ENCODE peak calls at places on chromosomes 7 and 10, in six cellular contexts. E is GM12891, R is H1, U is K562, S is GM12878, V is HepG2. C is an unnamed sample.

GRCh38 chr7:147485660-147486210 is 1104.8 kb upstream of the C7orf33 start:
- DNase-seq in E (no peak), R (no peak), U (no peak), S (no peak), V (no peak), C (no peak)

GRCh38 chr7:101527844-101528667 is 101.0 kb downstream of the MYL10 start:
- DNase-seq in E (no peak), R (no peak), U (no peak), S (no peak), V (no peak), C (no peak)

GRCh38 chr10:89894051-89894450 is 192.7 kb downstream of the KIF20B start:
- DNase-seq in E (no peak), R (no peak), U (no peak), S (no peak), V (no peak), C (no peak)

GRCh38 chr7:79403879-79404278 is 49.6 kb downstream of the MAGI2 start:
- DNase-seq in E (no peak), R (no peak), U (no peak), S (no peak), V (no peak), C (no peak)

GRCh38 chr10:14385591-14386201 is 55.0 kb upstream of the FRMD4A start:
- DNase-seq in E (no peak), R (no peak), U (no peak), S (no peak), V (no peak), C (no peak)

GRCh38 chr10:48496831-48497792 is 107.8 kb downstream of the ARHGAP22 start:
- DNase-seq in E (no peak), R (no peak), U (no peak), S (no peak), V (no peak), C (no peak)

GRCh38 chr7:155122831-155123230 is 52.7 kb downstream of the HTR5A start:
- DNase-seq in E (no peak), R (no peak), U (no peak), S (no peak), V (no peak), C (no peak)

GRCh38 chr10:113992601-113993011 is 51.1 kb upstream of the ADRB1 start:
- DNase-seq in E (no peak), R (no peak), U (no peak), S (no peak), V (no peak), C (no peak)

GRCh38 chr10:51773681-51774080 is 74.3 kb upstream of the CSTF2T start:
- DNase-seq in E (no peak), R (no peak), U (no peak), S (no peak), V (no peak), C (no peak)

GRCh38 chr10:36534471-36535002 is 590.9 kb upstream of the ANKRD30A start:
- DNase-seq in E (peak; percentile 25), R (no peak), U (no peak), S (no peak), V (no peak), C (no peak)

GRCh38 chr7:138459300-138460175 is 521 bp upstream of the TRIM24 start:
- DNase-seq in E (no peak), R (peak; percentile 96), U (peak; percentile 99), S (peak; percentile 92), V (peak; percentile 96), C (no peak)

GRCh38 chr7:69109879-69110278 is 488.4 kb upstream of the AUTS2 start:
- DNase-seq in E (no peak), R (no peak), U (no peak), S (no peak), V (no peak), C (no peak)

GRCh38 chr7:113784317-113784716 is 134.5 kb downstream of the PPP1R3A start:
- DNase-seq in E (no peak), R (no peak), U (no peak), S (no peak), V (no peak), C (no peak)

GRCh38 chr7:111038185-111038584 is 52.7 kb upstream of the LRRN3 start:
- DNase-seq in E (no peak), R (no peak), U (no peak), S (no peak), V (no peak), C (no peak)

GRCh38 chr7:154450434-154450833 is 398.2 kb downstream of the DPP6 start:
- DNase-seq in E (no peak), R (no peak), U (no peak), S (no peak), V (no peak), C (no peak)

GRCh38 chr7:16803881-16804673 is 722 bp downstream of the AGR2 start:
- DNase-seq in E (no peak), R (no peak), U (no peak), S (no peak), V (peak; percentile 15), C (no peak)

GRCh38 chr10:95663496-95663895 is 7.0 kb upstream of the ALDH18A1 start:
- DNase-seq in E (no peak), R (no peak), U (no peak), S (no peak), V (no peak), C (no peak)

GRCh38 chr7:47812460-47813136 is 135.7 kb downstream of the PKD1L1 start:
- DNase-seq in E (no peak), R (no peak), U (no peak), S (no peak), V (no peak), C (no peak)

GRCh38 chr7:1737956-1738355 is 67.9 kb downstream of the ELFN1 start:
- DNase-seq in E (no peak), R (no peak), U (no peak), S (no peak), V (no peak), C (no peak)

GRCh38 chr7:122067077-122067476 is 77.0 kb downstream of the AASS start:
- DNase-seq in E (no peak), R (no peak), U (no peak), S (no peak), V (no peak), C (no peak)

GRCh38 chr10:21172774-21173432 is 275.8 kb upstream of the NEBL start:
- DNase-seq in E (no peak), R (no peak), U (no peak), S (no peak), V (no peak), C (peak; percentile 13)

GRCh38 chr10:97773096-97773495 is 1.3 kb upstream of the SFRP5 start:
- DNase-seq in E (no peak), R (no peak), U (no peak), S (no peak), V (no peak), C (no peak)

GRCh38 chr7:24343614-24344013 is 59.6 kb downstream of the NPY start:
- DNase-seq in E (no peak), R (no peak), U (no peak), S (no peak), V (no peak), C (no peak)

GRCh38 chr7:7201583-7202374 is 19.4 kb downstream of the C1GALT1 start:
- DNase-seq in E (peak; percentile 17), R (no peak), U (no peak), S (peak; percentile 48), V (no peak), C (peak; percentile 23)

GRCh38 chr10:34489973-34490372 is 325.1 kb downstream of the PARD3 start:
- DNase-seq in E (no peak), R (no peak), U (no peak), S (no peak), V (no peak), C (no peak)

GRCh38 chr7:2248984-2249694 is 7.1 kb downstream of the NUDT1 start:
- DNase-seq in E (peak; percentile 49), R (no peak), U (peak; percentile 61), S (peak; percentile 48), V (no peak), C (no peak)

GRCh38 chr10:58827381-58827780 is 314.7 kb downstream of the BICC1 start:
- DNase-seq in E (no peak), R (no peak), U (no peak), S (no peak), V (no peak), C (no peak)

GRCh38 chr7:25846722-25847121 is 305.3 kb upstream of the NFE2L3 start:
- DNase-seq in E (no peak), R (no peak), U (no peak), S (no peak), V (no peak), C (no peak)

GRCh38 chr7:96689414-96689813 is 20.2 kb downstream of the SEM1 start:
- DNase-seq in E (no peak), R (no peak), U (no peak), S (no peak), V (no peak), C (no peak)

GRCh38 chr10:72276013-72276387 is 2.3 kb downstream of the DDIT4 start:
- DNase-seq in E (no peak), R (no peak), U (peak; percentile 15), S (no peak), V (no peak), C (no peak)

DNA sequence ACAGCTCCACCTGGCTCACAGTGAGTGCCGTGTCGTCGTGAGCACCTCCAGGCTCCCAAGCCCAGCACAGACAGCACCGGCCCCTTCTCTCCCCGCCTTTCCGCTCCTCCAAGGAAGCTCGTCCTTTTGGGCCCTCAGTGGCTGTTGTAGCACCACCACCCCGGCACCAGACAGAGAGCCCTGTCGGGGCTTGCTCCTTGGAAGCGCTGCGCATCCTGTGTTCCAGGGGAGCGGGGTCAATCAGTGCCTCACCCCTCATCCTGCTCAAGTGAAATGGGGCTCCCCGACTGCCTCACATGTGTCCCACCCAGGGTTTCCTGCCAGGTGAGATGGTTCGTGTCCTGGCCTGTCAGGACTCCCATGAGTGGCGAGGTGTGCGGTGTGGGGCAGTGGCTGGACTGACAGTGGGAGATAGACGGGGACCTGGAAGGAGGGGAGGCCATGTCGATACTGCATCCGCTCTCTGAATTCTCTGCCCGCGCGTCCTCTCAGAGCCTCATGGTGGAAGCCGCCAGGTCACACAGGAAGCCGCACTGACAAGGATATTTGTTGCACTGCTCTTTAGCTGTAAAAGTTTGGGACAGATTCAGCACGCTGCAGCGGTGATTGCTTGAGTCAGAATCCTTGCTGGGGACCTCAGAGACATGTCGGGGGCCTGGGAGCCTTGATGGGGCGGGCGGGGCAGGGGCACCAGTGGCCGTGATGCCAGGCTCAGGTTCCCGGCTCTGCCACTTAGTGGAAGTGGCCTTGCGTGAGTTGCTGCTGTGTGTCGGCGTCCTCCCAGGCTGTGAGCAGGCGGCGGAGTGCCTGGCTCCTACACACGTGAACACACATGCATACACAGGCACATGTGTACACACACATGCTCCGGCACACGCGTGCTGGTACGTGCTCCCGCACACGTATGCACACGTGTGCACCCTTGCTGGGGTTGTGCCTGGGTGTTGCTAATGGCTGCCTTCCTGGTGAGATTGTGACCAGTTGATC is 107.2 kb downstream of the INPP5A start:
- DNase-seq in E (no peak), R (no peak), U (no peak), S (no peak), V (no peak), C (no peak)
- TF ChIP-seq POLR2AphosphoS5 in E (no peak), R (no peak), U (no peak), S (no peak), V (no peak), C (no peak)

GRCh38 chr10:79070091-79070610 is 1.4 kb downstream of the ZMIZ1 start:
- DNase-seq in E (no peak), R (no peak), U (peak; percentile 48), S (no peak), V (no peak), C (no peak)
- TF ChIP-seq POLR2A in E (no peak), R (peak; percentile 12), U (no peak), S (no peak), V (no peak), C (no peak)

GRCh38 chr10:69179089-69179742 is 818 bp upstream of the SUPV3L1 start:
- DNase-seq in E (no peak), R (no peak), U (peak; percentile 55), S (no peak), V (no peak), C (no peak)
- TF ChIP-seq TAF1 in E (no peak), R (no peak), U (no peak), S (no peak), V (no peak), C (no peak)

GRCh38 chr7:137081694-137082093 is 213.2 kb downstream of the CHRM2 start:
- DNase-seq in E (no peak), R (no peak), U (no peak), S (no peak), V (no peak), C (no peak)
- TF ChIP-seq POLR2AphosphoS5 in E (no peak), R (no peak), U (no peak), S (no peak), V (no peak), C (no peak)

C was measured in GM12892.